ENCODE peak calls at places on chromosomes 13 and 19, in five cellular contexts. One of them, this sample, is unnamed.

GRCh38 chr13:37598572-37598971 is at the start of gene POSTN:
- DNase-seq in Caco-2: no peak
- DNase-seq in IMR-90: peak; percentile 49
- DNase-seq in Calu3: no peak
- DNase-seq in K562: no peak
- DNase-seq in this sample: peak; percentile 20

GRCh38 chr19:23440791-23441190 is 45.5 kb upstream of the ZNF91 start:
- DNase-seq in Caco-2: no peak
- DNase-seq in IMR-90: no peak
- DNase-seq in Calu3: peak; percentile 11
- DNase-seq in K562: peak; percentile 26
- DNase-seq in this sample: peak; percentile 10

GRCh38 chr19:13103961-13104847 is 1.5 kb upstream of the LYL1 start:
- DNase-seq in Caco-2: no peak
- DNase-seq in IMR-90: no peak
- DNase-seq in Calu3: no peak
- DNase-seq in K562: peak; percentile 67
- DNase-seq in this sample: peak; percentile 77

GRCh38 chr19:14472202-14472961 is 2.8 kb downstream of the PTGER1 start:
- DNase-seq in Caco-2: peak; percentile 66
- DNase-seq in IMR-90: peak; percentile 18
- DNase-seq in Calu3: peak; percentile 69
- DNase-seq in K562: peak; percentile 88
- DNase-seq in this sample: peak; percentile 97

GRCh38 chr19:40609561-40610395 is 8.6 kb downstream of the LTBP4 start:
- DNase-seq in Caco-2: peak; percentile 97
- DNase-seq in IMR-90: no peak
- DNase-seq in Calu3: peak; percentile 87
- DNase-seq in K562: peak; percentile 91
- DNase-seq in this sample: peak; percentile 93

GRCh38 chr19:15025237-15025636 is 24.0 kb upstream of the CASP14 start:
- DNase-seq in Caco-2: no peak
- DNase-seq in IMR-90: no peak
- DNase-seq in Calu3: peak; percentile 4
- DNase-seq in K562: peak; percentile 22
- DNase-seq in this sample: no peak

GRCh38 chr13:92573467-92574057 is 653.0 kb upstream of the GPC6 start:
- DNase-seq in Caco-2: no peak
- DNase-seq in IMR-90: peak; percentile 7
- DNase-seq in Calu3: no peak
- DNase-seq in K562: peak; percentile 59
- DNase-seq in this sample: peak; percentile 37

GRCh38 chr19:3362217-3362907 is 4.0 kb upstream of the NFIC start:
- DNase-seq in Caco-2: no peak
- DNase-seq in IMR-90: no peak
- DNase-seq in Calu3: no peak
- DNase-seq in K562: no peak
- DNase-seq in this sample: no peak

GRCh38 chr13:19818223-19818842 is 35.6 kb upstream of the PSPC1 start:
- DNase-seq in Caco-2: peak; percentile 68
- DNase-seq in IMR-90: no peak
- DNase-seq in Calu3: peak; percentile 11
- DNase-seq in K562: peak; percentile 14
- DNase-seq in this sample: peak; percentile 79

GRCh38 chr19:57161985-57162544 is 5.2 kb downstream of the DUXA start:
- DNase-seq in Caco-2: no peak
- DNase-seq in IMR-90: no peak
- DNase-seq in Calu3: no peak
- DNase-seq in K562: no peak
- DNase-seq in this sample: no peak

GRCh38 chr19:58367698-58368454 is 5.3 kb upstream of the ZNF497 start:
- DNase-seq in Caco-2: no peak
- DNase-seq in IMR-90: no peak
- DNase-seq in Calu3: no peak
- DNase-seq in K562: no peak
- DNase-seq in this sample: no peak

GRCh38 chr19:42113641-42114348 is 18.5 kb downstream of the POU2F2 start:
- DNase-seq in Caco-2: no peak
- DNase-seq in IMR-90: peak; percentile 99
- DNase-seq in Calu3: peak; percentile 65
- DNase-seq in K562: no peak
- DNase-seq in this sample: peak; percentile 60
- TF ChIP-seq CTCF in Caco-2: no peak
- TF ChIP-seq CTCF in IMR-90: peak; percentile 47
- TF ChIP-seq CTCF in Calu3: no peak
- TF ChIP-seq CTCF in K562: no peak
- TF ChIP-seq CTCF in this sample: no peak

GRCh38 chr19:28706693-28707092 is 506.3 kb downstream of the UQCRFS1 start:
- DNase-seq in Caco-2: no peak
- DNase-seq in IMR-90: no peak
- DNase-seq in Calu3: no peak
- DNase-seq in K562: no peak
- DNase-seq in this sample: no peak

GRCh38 chr19:28715157-28715556 is 497.8 kb downstream of the UQCRFS1 start:
- DNase-seq in Caco-2: no peak
- DNase-seq in IMR-90: no peak
- DNase-seq in Calu3: no peak
- DNase-seq in K562: no peak
- DNase-seq in this sample: no peak

GRCh38 chr19:28710278-28710677 is 502.7 kb downstream of the UQCRFS1 start:
- DNase-seq in Caco-2: no peak
- DNase-seq in IMR-90: peak; percentile 67
- DNase-seq in Calu3: peak; percentile 14
- DNase-seq in K562: peak; percentile 45
- DNase-seq in this sample: peak; percentile 21

GRCh38 chr19:28711401-28711800 is 501.6 kb downstream of the UQCRFS1 start:
- DNase-seq in Caco-2: no peak
- DNase-seq in IMR-90: no peak
- DNase-seq in Calu3: no peak
- DNase-seq in K562: no peak
- DNase-seq in this sample: no peak
- TF ChIP-seq CTCF in Caco-2: no peak
- TF ChIP-seq CTCF in IMR-90: no peak
- TF ChIP-seq CTCF in Calu3: no peak
- TF ChIP-seq CTCF in K562: no peak
- TF ChIP-seq CTCF in this sample: no peak

GRCh38 chr13:26601669-26602068 is 44.2 kb downstream of the WASF3 start:
- DNase-seq in Caco-2: no peak
- DNase-seq in IMR-90: peak; percentile 59
- DNase-seq in Calu3: no peak
- DNase-seq in K562: no peak
- DNase-seq in this sample: no peak
- TF ChIP-seq CTCF in Caco-2: no peak
- TF ChIP-seq CTCF in IMR-90: peak; percentile 15
- TF ChIP-seq CTCF in Calu3: no peak
- TF ChIP-seq CTCF in K562: no peak
- TF ChIP-seq CTCF in this sample: no peak

DNA sequence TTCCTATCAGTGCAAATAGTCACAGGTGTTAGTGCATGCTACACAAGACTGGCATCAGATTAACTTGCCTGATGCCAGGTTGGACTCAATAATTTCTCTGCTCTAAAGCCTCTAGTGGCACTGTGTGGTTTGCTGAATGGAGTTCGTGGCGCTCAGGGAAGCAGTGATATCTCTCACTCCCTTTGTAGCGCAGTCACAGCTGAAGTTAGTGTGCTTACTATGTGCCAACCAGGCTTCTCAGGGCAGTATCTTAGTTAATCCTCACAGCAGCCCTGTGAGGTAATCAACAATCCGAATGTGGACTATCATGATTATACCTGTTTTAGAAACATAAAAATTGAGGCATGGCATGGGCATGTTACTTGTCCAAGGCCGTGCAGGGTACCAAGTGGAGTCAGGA is 190.3 kb downstream of the LMO7 start:
- DNase-seq in Caco-2: no peak
- DNase-seq in IMR-90: no peak
- DNase-seq in Calu3: no peak
- DNase-seq in K562: no peak
- DNase-seq in this sample: no peak
- TF ChIP-seq CTCF in Caco-2: no peak
- TF ChIP-seq CTCF in IMR-90: no peak
- TF ChIP-seq CTCF in Calu3: no peak
- TF ChIP-seq CTCF in K562: no peak
- TF ChIP-seq CTCF in this sample: no peak

GRCh38 chr19:2096543-2097329 is at the start of gene IZUMO4:
- DNase-seq in Caco-2: peak; percentile 97
- DNase-seq in IMR-90: peak; percentile 96
- DNase-seq in Calu3: peak; percentile 97
- DNase-seq in K562: peak; percentile 98
- DNase-seq in this sample: peak; percentile 100
- TF ChIP-seq CTCF in Caco-2: no peak
- TF ChIP-seq CTCF in IMR-90: peak; percentile 43
- TF ChIP-seq CTCF in Calu3: no peak
- TF ChIP-seq CTCF in K562: peak; percentile 70
- TF ChIP-seq CTCF in this sample: peak; percentile 13

GRCh38 chr13:87669379-87669978 is 1.7 kb upstream of the SLITRK5 start:
- DNase-seq in Caco-2: no peak
- DNase-seq in IMR-90: peak; percentile 10
- DNase-seq in Calu3: no peak
- DNase-seq in K562: peak; percentile 9
- DNase-seq in this sample: no peak
- TF ChIP-seq CTCF in Caco-2: peak; percentile 47
- TF ChIP-seq CTCF in IMR-90: peak; percentile 40
- TF ChIP-seq CTCF in Calu3: no peak
- TF ChIP-seq CTCF in K562: no peak
- TF ChIP-seq CTCF in this sample: peak; percentile 78

This sample was measured in nephron progenitor cell.